ENCODE peak calls at places on chromosomes 7 and 10, in seven cellular contexts. X, M, J, B, H, P and C are unnamed samples. For H3K9me2, the result is how much of the 10 kb centered on the place peaks cover.

GRCh38 chr7:87413951-87414381 is 61.5 kb downstream of the ABCB4 start:
- DNase-seq in P (no peak), B (no peak), M (peak), J (peak), H (peak), X (no peak), C (no peak)

GRCh38 chr10:93816123-93816747 is 58.5 kb downstream of the LGI1 start:
- DNase-seq in M (peak), H (peak), B (peak), P (peak), X (peak), J (peak), C (peak)

GRCh38 chr7:138834583-138834982 is 36.6 kb upstream of the ATP6V0A4 start:
- DNase-seq in P (no peak), B (no peak), H (no peak), J (no peak), X (no peak), M (no peak), C (no peak)

GRCh38 chr10:91598211-91598981 is 34.5 kb downstream of the PPP1R3C start:
- DNase-seq in P (no peak), X (no peak), H (no peak), J (peak), M (peak), B (no peak), C (peak)

GRCh38 chr10:124339119-124339807 is 79.5 kb downstream of the OAT start:
- DNase-seq in M (no peak), X (no peak), H (no peak), P (no peak), B (no peak), J (no peak), C (no peak)

GRCh38 chr10:17733620-17734019 is 18.4 kb upstream of the TMEM236 start:
- DNase-seq in H (no peak), X (no peak), J (no peak), M (no peak), B (no peak), P (no peak), C (no peak)

GRCh38 chr7:52088008-52088787 is 771.6 kb upstream of the COBL start:
- DNase-seq in X (no peak), P (no peak), M (peak), B (peak), J (no peak), H (peak), C (no peak)

GRCh38 chr7:94344826-94345225 is 49.9 kb upstream of the COL1A2 start:
- DNase-seq in X (no peak), J (peak), H (no peak), M (no peak), B (no peak), P (no peak), C (no peak)

GRCh38 chr7:98991141-98991540 is 112.8 kb downstream of the TRRAP start:
- DNase-seq in P (no peak), H (no peak), J (no peak), M (no peak), X (no peak), B (no peak), C (no peak)

GRCh38 chr10:21754410-21755011 is 220.5 kb downstream of the MLLT10 start:
- DNase-seq in J (no peak), H (peak), P (no peak), X (no peak), B (no peak), M (peak), C (no peak)

GRCh38 chr7:37942934-37943610 is 22.6 kb downstream of the EPDR1 start:
- DNase-seq in J (no peak), P (no peak), H (peak), M (peak), X (no peak), B (peak), C (no peak)

GRCh38 chr7:18198868-18199267 is 171.2 kb upstream of the PRPS1L1 start:
- DNase-seq in X (no peak), B (no peak), P (no peak), J (no peak), H (no peak), M (no peak), C (no peak)

GRCh38 chr7:66741706-66742053 is 1.1 kb downstream of the RABGEF1 start:
- DNase-seq in H (no peak), M (peak), X (no peak), P (no peak), J (peak), B (no peak), C (peak)

GRCh38 chr10:71191459-71192113 is 20.8 kb upstream of the UNC5B start:
- DNase-seq in H (peak), M (no peak), X (no peak), P (no peak), B (peak), J (no peak), C (no peak)

GRCh38 chr7:12297709-12298108 is 86.6 kb downstream of the TMEM106B start:
- DNase-seq in P (no peak), H (no peak), B (peak), M (peak), J (peak), X (no peak), C (peak)

GRCh38 chr10:927131-927530 is 4.4 kb downstream of the LARP4B start:
- DNase-seq in P (no peak), M (no peak), H (no peak), B (no peak), X (no peak), J (no peak), C (no peak)

GRCh38 chr10:101536800-101537199 is 51.3 kb downstream of the POLL start:
- DNase-seq in B (peak), M (no peak), H (peak), J (peak), X (peak), P (peak), C (no peak)

GRCh38 chr10:44955408-44956070 is 4.1 kb upstream of the RASSF4 start:
- DNase-seq in P (no peak), B (no peak), H (no peak), J (no peak), M (no peak), X (no peak), C (peak)

GRCh38 chr10:100338434-100339036 is 8.5 kb upstream of the SCD start:
- DNase-seq in X (peak), B (peak), H (peak), P (peak), J (peak), M (peak), C (no peak)

GRCh38 chr7:27677912-27678612 is 15.4 kb upstream of the HIBADH start:
- DNase-seq in H (no peak), M (peak), P (no peak), X (no peak), B (no peak), J (peak), C (peak)

GRCh38 chr7:128137096-128137655 is 103.9 kb upstream of the LEP start:
- DNase-seq in B (no peak), M (peak), H (no peak), X (no peak), P (no peak), J (peak), C (no peak)

GRCh38 chr10:650691-651615 is 38.5 kb downstream of the DIP2C start:
- DNase-seq in M (peak), B (no peak), J (no peak), H (no peak), P (no peak), X (no peak), C (no peak)

GRCh38 chr10:124595143-124595883 is 133.7 kb downstream of the LHPP start:
- DNase-seq in J (no peak), H (no peak), B (no peak), M (no peak), X (no peak), P (no peak), C (no peak)

GRCh38 chr7:140165422-140165821 is 11.4 kb downstream of the KDM7A start:
- DNase-seq in X (no peak), P (no peak), H (no peak), B (no peak), M (no peak), J (peak), C (peak)

GRCh38 chr10:113524539-113525490 is 28.0 kb upstream of the HABP2 start:
- DNase-seq in M (peak), H (no peak), J (peak), P (no peak), X (no peak), B (no peak), C (no peak)

GRCh38 chr10:124356706-124357582 is 61.8 kb downstream of the OAT start:
- DNase-seq in J (peak), X (no peak), B (peak), H (no peak), P (no peak), M (no peak), C (no peak)

GRCh38 chr7:52917982-52918578 is 117.4 kb upstream of the POM121L12 start:
- DNase-seq in M (peak), X (no peak), H (peak), B (peak), P (peak), J (peak), C (no peak)

GRCh38 chr7:41942468-41943097 is 239.7 kb upstream of the INHBA start:
- DNase-seq in B (peak), H (no peak), M (peak), P (no peak), J (peak), X (no peak), C (no peak)

GRCh38 chr7:44325811-44326241 is 432 bp upstream of the CAMK2B start:
- DNase-seq in B (peak), J (no peak), X (no peak), P (no peak), H (peak), M (no peak), C (no peak)
- H3K4me2 ChIP-seq in B (peak), J (peak), X (no peak), P (no peak), H (no peak), M (peak), C (no peak)

DNA sequence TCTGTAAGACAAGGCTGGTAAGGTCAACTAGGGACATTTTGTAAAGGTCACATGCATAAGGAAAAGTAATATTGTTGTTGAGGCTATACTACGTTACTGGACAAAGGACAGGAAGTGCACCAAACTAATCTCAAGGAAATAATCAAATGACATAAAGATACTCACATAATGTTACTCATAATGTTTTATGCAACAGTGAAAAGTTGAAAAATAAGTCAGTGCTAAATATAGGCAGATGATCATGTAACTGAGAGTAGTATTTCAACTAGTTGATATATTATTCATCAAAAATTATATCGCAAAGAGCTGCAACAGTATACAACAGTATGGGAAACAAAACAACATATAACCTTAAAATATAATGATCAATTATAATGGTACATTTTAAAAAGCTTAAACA is 215.7 kb downstream of the PTN start:
- DNase-seq in P (no peak), H (no peak), B (no peak), X (no peak), M (no peak), J (no peak), C (no peak)
- H3K9me2 ChIP-seq in P (under half), H (under half), B (under half), X (under half), M (under half), J (under half), C (under half)

DNA sequence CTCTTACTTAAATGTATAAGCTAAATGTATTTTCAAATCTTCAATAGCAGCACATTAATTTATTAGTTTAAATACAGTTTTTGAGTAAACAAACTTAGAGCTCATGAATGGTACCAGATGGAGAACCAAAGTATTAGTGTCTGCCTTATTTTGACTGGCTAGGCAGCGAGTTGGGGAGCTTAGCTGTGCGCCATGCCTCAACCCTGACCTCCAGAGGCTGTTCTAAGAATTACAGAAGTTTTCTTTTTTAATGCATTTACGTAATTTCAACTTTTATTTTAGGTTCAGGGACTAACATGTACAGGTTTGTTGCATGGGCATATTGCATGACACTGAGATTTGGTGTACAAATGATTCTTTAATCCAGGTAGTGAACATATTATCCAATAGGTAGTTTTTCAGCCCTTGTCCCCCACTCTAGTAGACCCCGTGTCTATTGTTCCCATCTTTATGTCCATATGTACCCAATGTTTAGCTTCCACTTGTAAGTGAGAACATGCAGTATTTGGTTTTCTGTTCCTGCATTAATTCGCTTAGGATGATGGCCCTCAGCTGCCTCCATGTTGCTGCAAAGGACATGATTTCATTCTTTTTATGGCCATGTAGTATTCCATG is 166.8 kb downstream of the IQUB start:
- DNase-seq in J (peak), H (peak), M (peak), P (peak), X (peak), B (peak), C (no peak)
- TF ChIP-seq CTCF in J (peak), H (peak), M (peak), P (peak), X (peak), B (peak), C (peak)

GRCh38 chr10:72954596-72955569 is at the start of gene PLA2G12B:
- DNase-seq in J (no peak), P (no peak), H (peak), M (peak), X (no peak), B (no peak), C (no peak)
- H3K4me2 ChIP-seq in J (no peak), P (no peak), H (no peak), M (peak), X (no peak), B (peak), C (no peak)

DNA sequence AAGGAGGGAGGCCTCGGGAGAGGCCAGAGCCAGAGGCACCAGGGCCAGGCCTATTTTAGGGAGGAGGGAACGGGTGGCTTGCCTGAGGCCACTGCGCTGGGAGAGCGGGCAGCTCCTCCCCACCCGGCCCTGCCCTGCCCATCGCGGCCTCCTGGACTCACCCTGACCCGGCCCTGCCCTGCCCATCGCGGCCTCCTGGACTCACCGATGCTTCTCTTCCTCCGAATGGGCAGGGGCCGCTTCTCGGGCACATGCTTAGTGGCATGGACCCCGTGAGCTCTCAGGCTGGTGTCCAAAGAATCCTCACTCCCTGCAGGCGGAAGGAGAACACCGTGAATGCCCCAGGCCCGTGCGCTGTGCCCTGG is 7.5 kb downstream of the PDGFA start:
- DNase-seq in B (no peak), P (no peak), H (no peak), X (no peak), J (no peak), M (no peak), C (no peak)
- H3K9me2 ChIP-seq in B (under half), P (under half), H (under half), X (under half), J (under half), M (under half), C (under half)

DNA sequence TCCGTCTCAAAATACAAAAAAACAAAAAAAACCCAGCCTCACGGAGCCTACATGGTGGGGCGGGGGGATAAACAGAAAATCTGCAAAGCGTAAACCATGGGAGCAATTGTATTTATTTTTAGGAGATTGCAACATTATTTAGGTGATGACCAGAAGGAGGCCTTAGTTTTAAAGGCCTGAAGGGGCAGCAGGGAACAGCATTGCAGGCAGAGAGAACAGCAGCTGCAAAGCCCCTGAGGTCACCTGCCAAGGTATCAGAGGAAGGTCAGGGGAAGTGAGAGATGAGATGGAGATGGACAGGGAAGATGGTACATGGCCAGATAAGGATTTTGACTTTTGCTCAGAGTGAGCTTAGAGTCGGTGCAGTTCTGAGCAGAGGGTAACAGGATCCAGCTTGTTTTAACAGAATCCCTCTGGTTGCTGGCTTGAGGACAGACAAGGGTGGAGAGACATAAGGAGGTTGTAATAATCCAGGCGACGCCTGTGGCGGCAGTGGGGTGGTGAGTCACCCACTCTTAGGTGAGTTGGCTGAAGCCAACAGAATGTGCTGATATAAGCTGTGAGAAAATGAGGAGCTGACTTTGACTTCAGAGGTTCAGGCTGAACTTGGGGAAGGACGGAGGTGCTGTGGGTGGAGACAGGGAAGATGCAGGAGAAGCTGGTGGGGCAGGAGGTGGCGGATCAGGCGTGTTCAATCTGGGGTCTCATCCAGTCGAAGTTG is 82.3 kb upstream of the GTF2I start:
- DNase-seq in B (no peak), H (no peak), J (peak), X (no peak), P (no peak), M (peak), C (peak)
- TF ChIP-seq CTCF in B (no peak), H (no peak), J (no peak), X (no peak), P (no peak), M (no peak), C (no peak)

GRCh38 chr7:100413889-100414288 is 14.6 kb downstream of the ZCWPW1 start:
- DNase-seq in M (no peak), X (peak), P (no peak), J (no peak), H (no peak), B (no peak), C (no peak)
- H3K4me2 ChIP-seq in M (no peak), X (peak), P (no peak), J (no peak), H (no peak), B (no peak), C (no peak)

GRCh38 chr7:148547946-148548345 is 42.6 kb upstream of the C7orf33 start:
- DNase-seq in X (peak), J (no peak), B (no peak), P (no peak), H (no peak), M (no peak), C (no peak)
- H3K9me2 ChIP-seq in X (under half), J (under half), B (under half), P (under half), H (under half), M (under half), C (under half)

GRCh38 chr7:22295402-22296264 is 61.3 kb downstream of the RAPGEF5 start:
- DNase-seq in B (peak), X (no peak), H (no peak), M (no peak), J (no peak), P (no peak), C (no peak)
- TF ChIP-seq CTCF in B (peak), X (no peak), H (peak), M (peak), J (no peak), P (no peak), C (no peak)

DNA sequence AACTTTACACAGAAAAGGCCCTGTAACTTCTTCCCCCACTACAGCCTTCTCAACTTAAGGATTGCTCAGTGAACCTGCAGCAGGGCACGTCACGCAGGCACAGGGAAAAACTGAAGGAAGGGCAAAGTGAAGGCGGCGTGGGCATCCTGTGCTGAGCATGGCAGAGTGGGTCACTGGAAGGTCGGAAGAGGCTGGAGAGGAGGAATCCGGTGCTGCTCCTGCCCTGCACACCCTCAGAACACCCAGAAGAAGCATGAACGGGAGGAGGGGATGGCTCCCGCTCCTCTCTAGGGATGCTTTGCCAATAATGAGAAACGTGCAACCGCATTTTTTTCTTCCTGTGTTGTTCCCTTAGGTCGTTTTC is 175.2 kb downstream of the TNS3 start:
- DNase-seq in X (no peak), M (no peak), J (no peak), B (no peak), H (no peak), P (no peak), C (no peak)
- H3K4me2 ChIP-seq in X (no peak), M (no peak), J (no peak), B (no peak), H (no peak), P (no peak), C (no peak)